ENCODE peak calls at places on chromosomes 5 and 9, in nine cellular contexts. W is fibroblast of lung, N is keratinocyte, A is astrocyte, O is PC-3, B is PC-9, T is mammary epithelial cell, S is HCT116, E is GM23338. R is an unnamed sample. For H3K4me1, the result is how much of the 10 kb centered on the place peaks cover.

GRCh38 chr9:90432951-90433350 is 209.7 kb downstream of the DIRAS2 start:
- DNase-seq in T (no peak), B (peak), E (no peak), O (no peak), A (no peak), N (no peak), W (no peak), S (no peak), R (no peak)

GRCh38 chr9:128902351-128903078 is 18.3 kb upstream of the PHYHD1 start:
- DNase-seq in E (no peak), T (peak), S (no peak), A (no peak), N (peak), O (peak), W (no peak), B (peak), R (no peak)

GRCh38 chr5:149018909-149019443 is 43.9 kb downstream of the SH3TC2 start:
- DNase-seq in E (no peak), O (no peak), N (no peak), B (no peak), T (no peak), W (peak), S (no peak), A (no peak), R (peak)

GRCh38 chr5:32780508-32780919 is 69.4 kb downstream of the NPR3 start:
- DNase-seq in E (no peak), N (no peak), W (no peak), T (no peak), B (no peak), S (no peak), O (no peak), A (peak), R (no peak)

GRCh38 chr5:138716456-138716924 is 36.7 kb upstream of the CTNNA1 start:
- DNase-seq in S (no peak), T (no peak), B (peak), W (no peak), N (no peak), A (peak), E (peak), O (peak), R (no peak)

GRCh38 chr5:120134944-120135343 is 329.2 kb upstream of the PRR16 start:
- DNase-seq in O (no peak), B (no peak), T (no peak), A (no peak), W (peak), E (no peak), N (no peak), S (no peak), R (no peak)

GRCh38 chr5:87061046-87061445 is 206.6 kb upstream of the RASA1 start:
- DNase-seq in S (no peak), W (no peak), A (peak), T (no peak), O (no peak), E (no peak), B (no peak), N (no peak), R (no peak)

GRCh38 chr9:112031400-112031799 is 134.8 kb downstream of the UGCG start:
- DNase-seq in E (no peak), N (no peak), W (no peak), S (no peak), A (no peak), O (no peak), B (no peak), T (no peak), R (no peak)

GRCh38 chr5:97405941-97406340 is 222.9 kb upstream of the RIOK2 start:
- DNase-seq in A (no peak), O (no peak), W (no peak), E (no peak), B (no peak), N (no peak), S (no peak), T (no peak), R (no peak)

GRCh38 chr5:32222723-32223470 is 48.8 kb upstream of the GOLPH3 start:
- DNase-seq in N (no peak), B (no peak), A (no peak), W (no peak), S (no peak), T (no peak), E (no peak), O (no peak), R (no peak)

GRCh38 chr5:139912804-139913203 is 117.2 kb downstream of the PSD2 start:
- DNase-seq in S (no peak), E (no peak), N (no peak), W (no peak), B (no peak), T (no peak), A (no peak), O (no peak), R (no peak)

GRCh38 chr5:41925555-41925946 is 470 bp downstream of the FBXO4 start:
- DNase-seq in B (no peak), S (no peak), W (peak), N (no peak), A (peak), T (peak), O (peak), E (no peak), R (peak)

GRCh38 chr9:134058716-134059115 is 9.1 kb downstream of the BRD3 start:
- DNase-seq in E (no peak), T (no peak), S (no peak), W (no peak), A (peak), O (peak), B (no peak), N (no peak), R (no peak)

GRCh38 chr5:10626473-10627013 is 62.7 kb downstream of the ANKRD33B start:
- DNase-seq in B (no peak), S (no peak), A (no peak), O (no peak), E (no peak), W (peak), N (no peak), T (no peak), R (no peak)

GRCh38 chr5:2876183-2876582 is 124.7 kb upstream of the IRX2 start:
- DNase-seq in S (no peak), B (no peak), O (no peak), T (no peak), A (no peak), N (no peak), W (no peak), E (no peak), R (no peak)

GRCh38 chr5:97338729-97339128 is 155.7 kb upstream of the RIOK2 start:
- DNase-seq in W (no peak), N (no peak), B (no peak), A (no peak), E (no peak), T (no peak), O (no peak), S (no peak), R (no peak)

GRCh38 chr5:39063037-39063436 is 11.2 kb downstream of the RICTOR start:
- DNase-seq in T (peak), A (peak), W (no peak), N (no peak), O (no peak), E (no peak), B (no peak), S (no peak), R (no peak)
- H3K4me3 ChIP-seq in T (no peak), A (no peak), W (no peak), N (no peak), O (no peak), E (no peak), B (no peak), S (no peak), R (no peak)

DNA sequence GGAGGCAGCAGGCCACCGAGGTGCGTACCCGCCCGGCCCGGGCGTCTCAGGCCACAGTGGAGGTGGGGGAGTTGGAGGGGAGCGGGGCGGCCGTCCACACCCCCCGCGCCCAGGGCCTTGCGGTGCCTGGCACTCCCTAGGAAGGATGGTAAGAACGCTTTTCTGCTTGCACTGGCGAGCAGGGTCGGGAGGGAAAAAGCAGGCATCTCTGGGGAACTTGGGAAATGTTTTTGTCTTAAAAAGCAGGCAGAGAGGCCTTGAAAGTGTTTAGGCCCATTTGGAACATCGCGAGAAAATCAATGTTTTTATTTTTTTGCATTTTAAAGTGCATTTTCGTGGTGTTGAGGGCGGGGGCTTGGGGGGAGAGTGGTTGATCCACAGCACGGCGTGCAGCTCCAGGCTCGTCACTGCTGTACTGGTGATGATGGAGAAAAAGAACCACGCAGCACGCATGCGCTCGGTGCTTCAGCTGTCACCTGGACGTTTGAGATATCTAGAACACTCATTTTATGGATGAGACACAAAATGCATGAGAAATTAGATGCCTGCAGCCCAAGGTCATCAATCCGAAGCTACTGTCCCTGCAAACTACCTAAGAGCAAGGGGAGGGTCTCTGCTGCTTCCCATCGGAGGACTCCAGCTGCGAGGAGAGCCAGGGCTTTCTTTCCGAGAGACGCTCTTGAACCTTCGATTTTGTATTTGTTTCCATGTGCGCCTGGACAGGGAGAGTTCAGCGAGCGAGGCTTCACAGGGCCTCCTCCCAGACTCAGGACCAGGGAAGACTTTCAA is 2.2 kb downstream of the DMRT2 start:
- DNase-seq in N (no peak), T (no peak), O (no peak), W (no peak), B (no peak), A (no peak), S (no peak), E (peak), R (no peak)
- H3K4me1 ChIP-seq in N (under half), T (under half), O (under half), W (under half), B (under half), A (under half), S (under half), E (under half), R (under half)

GRCh38 chr9:110048976-110049698 is 158.8 kb downstream of the C9orf152 start:
- DNase-seq in N (no peak), B (peak), T (peak), E (peak), A (no peak), O (peak), S (no peak), W (peak), R (no peak)
- TF ChIP-seq EZH2 in N (no peak), B (no peak), T (no peak), E (no peak), A (no peak), O (no peak), S (no peak), W (no peak), R (no peak)

DNA sequence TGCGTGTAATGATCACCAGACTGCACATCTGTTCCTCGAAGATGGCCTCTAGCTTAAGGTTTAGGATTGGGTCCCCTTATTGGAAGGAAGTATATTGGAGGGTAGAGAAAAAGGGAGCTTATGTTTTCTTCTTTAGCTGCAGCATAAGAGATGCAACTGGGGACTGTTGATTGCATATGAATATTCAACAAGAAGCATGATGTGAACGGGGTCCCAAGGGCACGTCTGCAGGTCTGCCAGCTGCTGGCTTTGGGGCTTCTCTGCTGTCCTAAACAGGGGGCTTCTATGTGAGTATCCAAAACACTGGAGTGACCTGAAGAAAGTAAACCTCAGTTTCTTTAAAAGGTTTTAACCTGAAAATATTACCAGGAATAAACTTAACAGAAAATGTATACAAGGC is 3.6 kb upstream of the BNIP1 start:
- DNase-seq in O (no peak), T (no peak), W (no peak), S (no peak), B (no peak), N (no peak), E (no peak), A (no peak), R (no peak)
- H3K4me3 ChIP-seq in O (no peak), T (no peak), W (no peak), S (no peak), B (no peak), N (no peak), E (no peak), A (no peak), R (no peak)

GRCh38 chr9:121566401-121567141 is 66.9 kb upstream of the GGTA1 start:
- DNase-seq in O (peak), B (no peak), A (peak), S (no peak), W (peak), T (peak), E (no peak), N (no peak), R (no peak)

GRCh38 chr9:121567142-121568100 is 67.8 kb upstream of the GGTA1 start:
- DNase-seq in E (peak), W (no peak), B (no peak), T (no peak), N (no peak), O (no peak), A (no peak), S (no peak), R (no peak)

GRCh38 chr9:121568541-121569265 is 69.1 kb upstream of the GGTA1 start:
- DNase-seq in S (no peak), E (no peak), N (no peak), W (no peak), O (no peak), T (no peak), A (peak), B (no peak), R (no peak)

GRCh38 chr9:121569266-121569648 is 69.6 kb upstream of the GGTA1 start:
- DNase-seq in W (no peak), N (no peak), B (no peak), O (no peak), E (no peak), S (no peak), T (no peak), A (no peak), R (no peak)

GRCh38 chr9:121568101-121568460 is 68.4 kb upstream of the GGTA1 start:
- DNase-seq in N (no peak), A (no peak), W (no peak), E (no peak), T (no peak), S (no peak), B (no peak), O (no peak), R (no peak)
- H3K4me1 ChIP-seq in N (under half), A (under half), W (under half), E (under half), T (under half), S (under half), B (under half), O (under half), R (under half)

GRCh38 chr9:136659861-136660784 is 2.6 kb upstream of the EGFL7 start:
- DNase-seq in T (no peak), A (no peak), N (no peak), E (no peak), S (no peak), B (no peak), W (no peak), O (no peak), R (no peak)
- TF ChIP-seq EZH2 in T (no peak), A (no peak), N (no peak), E (no peak), S (no peak), B (no peak), W (no peak), O (no peak), R (no peak)

R was measured in A673.